ENCODE peak calls at places on chromosomes 2 and 18, in six cellular contexts. Q is IMR-90, F is K562, H is HepG2, X is GM12878, J is SK-N-SH. W is an unnamed sample.

GRCh38 chr2:215479536-215480240 is 43.8 kb upstream of the FN1 start:
- DNase-seq in J (no peak), H (peak; percentile 89), Q (no peak), F (no peak), X (no peak), W (no peak)

GRCh38 chr18:69898241-69898861 is 49.3 kb downstream of the CD226 start:
- DNase-seq in H (peak; percentile 18), F (no peak), X (no peak), J (no peak), Q (no peak), W (no peak)

GRCh38 chr2:29075894-29076700 is 1.8 kb upstream of the PCARE start:
- DNase-seq in F (no peak), J (peak; percentile 81), H (no peak), Q (peak; percentile 44), X (no peak), W (no peak)

GRCh38 chr18:63725682-63726480 is 23.1 kb downstream of the SERPINB11 start:
- DNase-seq in Q (no peak), X (no peak), F (no peak), H (no peak), J (no peak), W (no peak)

GRCh38 chr2:241036397-241036963 is 38.1 kb downstream of the SNED1 start:
- DNase-seq in X (peak; percentile 44), H (peak; percentile 20), J (no peak), Q (no peak), F (peak; percentile 62), W (no peak)

GRCh38 chr2:5140367-5140766 is 551.8 kb upstream of the SOX11 start:
- DNase-seq in F (no peak), H (no peak), Q (no peak), J (no peak), X (no peak), W (no peak)

GRCh38 chr2:29688429-29688828 is 233.0 kb downstream of the ALK start:
- DNase-seq in X (no peak), J (no peak), F (no peak), H (no peak), Q (no peak), W (no peak)

GRCh38 chr2:183124222-183124956 is at the start of gene NUP35:
- DNase-seq in J (peak; percentile 78), F (peak; percentile 80), Q (peak; percentile 90), X (peak; percentile 65), H (peak; percentile 93), W (peak; percentile 56)

GRCh38 chr2:205461678-205462665 is 220.3 kb upstream of the NRP2 start:
- DNase-seq in X (no peak), J (no peak), Q (peak; percentile 19), H (no peak), F (no peak), W (no peak)

GRCh38 chr2:29009711-29010677 is 28.9 kb downstream of the TOGARAM2 start:
- DNase-seq in J (no peak), Q (no peak), X (no peak), F (no peak), H (no peak), W (no peak)

GRCh38 chr2:224023188-224023587 is 15.9 kb downstream of the SERPINE2 start:
- DNase-seq in H (peak; percentile 76), F (no peak), J (no peak), X (no peak), Q (peak; percentile 76), W (peak; percentile 40)

GRCh38 chr2:3595985-3596384 is 1.1 kb downstream of the COLEC11 start:
- DNase-seq in H (no peak), Q (no peak), J (peak; percentile 55), X (no peak), F (peak; percentile 29), W (no peak)

GRCh38 chr2:3430211-3430610 is 50.7 kb downstream of the TRAPPC12 start:
- DNase-seq in Q (peak; percentile 28), J (no peak), H (no peak), F (no peak), X (no peak), W (no peak)

GRCh38 chr2:54897420-54898310 is 152.6 kb downstream of the RTN4 start:
- DNase-seq in F (no peak), X (no peak), H (no peak), Q (no peak), J (no peak), W (no peak)

GRCh38 chr18:2826581-2826980 is 20.2 kb upstream of the EMILIN2 start:
- DNase-seq in J (no peak), F (no peak), X (no peak), H (no peak), Q (no peak), W (no peak)
- TF ChIP-seq SMC3 in J (no peak), F (no peak), X (no peak), H (no peak), Q (no peak), W (no peak)

DNA sequence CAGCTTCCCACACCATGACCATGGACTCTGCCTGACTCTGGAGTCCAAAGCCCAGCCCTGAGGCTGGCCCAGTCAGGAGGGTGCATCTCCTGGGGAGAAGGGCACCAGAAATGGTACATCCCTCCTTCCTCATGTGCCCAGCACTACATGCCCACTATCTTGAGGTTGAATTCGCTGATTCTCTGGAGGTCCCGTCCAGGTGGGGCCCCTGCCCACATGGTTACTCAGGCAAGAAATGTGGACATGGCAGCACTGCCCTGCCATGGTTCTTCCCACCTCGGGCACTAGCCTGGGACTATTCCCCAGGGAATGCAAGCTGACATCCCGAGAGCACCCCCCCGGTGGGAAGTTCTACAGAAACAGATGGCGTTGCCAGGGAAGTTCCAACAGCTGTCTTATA is 15.3 kb upstream of the HES6 start:
- DNase-seq in F (no peak), Q (no peak), H (no peak), X (no peak), J (no peak), W (no peak)
- TF ChIP-seq SMC3 in F (no peak), Q (no peak), H (no peak), X (no peak), J (no peak), W (no peak)

GRCh38 chr2:47601518-47602015 is 181.4 kb upstream of the MSH6 start:
- DNase-seq in F (no peak), Q (no peak), X (no peak), J (no peak), H (no peak), W (no peak)
- TF ChIP-seq SMC3 in F (no peak), Q (no peak), X (no peak), J (no peak), H (no peak), W (no peak)

GRCh38 chr2:79947751-79948150 is 356.8 kb downstream of the LRRTM1 start:
- DNase-seq in X (no peak), H (no peak), Q (no peak), F (no peak), J (no peak), W (no peak)

GRCh38 chr2:79952561-79952960 is 352.0 kb downstream of the LRRTM1 start:
- DNase-seq in H (no peak), X (no peak), Q (peak; percentile 51), F (no peak), J (no peak), W (no peak)
- TF ChIP-seq SMC3 in H (no peak), X (no peak), Q (no peak), F (no peak), J (no peak), W (no peak)

GRCh38 chr2:141392517-141393213 is 738.2 kb downstream of the LRP1B start:
- DNase-seq in F (no peak), J (no peak), X (no peak), Q (peak; percentile 88), H (peak; percentile 42), W (peak; percentile 10)

DNA sequence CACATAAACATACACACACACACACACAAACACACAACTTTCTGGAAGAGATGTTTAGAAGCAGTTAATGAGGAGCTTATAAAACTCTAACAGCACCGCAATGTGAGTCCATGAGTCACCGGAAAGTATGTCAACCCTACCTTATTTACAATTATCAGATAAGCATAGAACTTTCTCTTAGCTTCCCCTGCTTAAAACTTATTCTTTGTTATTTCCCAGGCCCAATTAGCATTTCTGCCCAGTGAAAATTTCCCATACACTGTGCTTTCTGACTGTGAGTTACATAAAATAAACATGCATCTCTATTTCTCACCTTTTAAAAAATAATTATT is 737.6 kb downstream of the LRP1B start:
- DNase-seq in X (no peak), Q (peak; percentile 75), H (no peak), F (no peak), J (no peak), W (peak; percentile 32)
- TF ChIP-seq SMC3 in X (no peak), Q (no peak), H (no peak), F (no peak), J (no peak), W (no peak)

DNA sequence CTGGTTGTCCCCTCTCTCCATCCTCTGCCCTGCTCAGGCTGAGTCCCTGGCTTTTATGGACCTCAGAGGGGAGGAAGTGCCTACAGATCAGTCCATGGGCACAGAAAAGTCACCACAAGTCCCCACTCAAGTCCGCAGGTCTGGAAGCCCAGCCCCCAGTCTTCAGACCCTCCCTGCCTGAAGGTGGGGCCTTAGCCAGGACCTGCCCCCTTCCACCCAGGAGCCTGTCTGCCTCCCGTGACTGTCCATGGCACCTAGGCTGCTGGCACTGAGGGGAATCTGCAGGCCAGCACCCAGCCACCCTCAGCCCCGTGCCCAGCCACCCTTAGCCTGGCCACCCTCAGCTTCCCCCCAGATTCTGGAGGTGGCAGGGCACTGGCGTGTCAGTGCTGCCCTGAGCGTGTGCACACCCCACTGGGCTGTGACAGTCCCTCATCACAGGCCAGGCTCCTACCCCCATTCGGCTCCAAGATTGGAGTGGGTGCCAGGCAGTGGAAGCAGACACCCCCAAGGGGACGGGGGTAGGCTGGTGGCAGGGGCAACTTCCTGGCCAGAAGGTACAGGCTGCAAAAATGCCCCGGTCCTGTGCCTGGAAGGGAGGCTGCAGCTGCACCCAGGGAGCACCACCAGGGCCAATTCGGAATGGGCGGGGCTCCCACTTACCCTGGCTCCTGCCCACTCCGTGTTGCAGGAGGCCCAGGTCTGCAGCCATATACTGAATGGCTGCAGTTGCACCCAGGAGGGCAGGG is 154.7 kb upstream of the RMP24 start:
- DNase-seq in J (peak; percentile 8), F (no peak), H (no peak), Q (no peak), X (no peak), W (no peak)
- TF ChIP-seq SMC3 in J (no peak), F (no peak), H (no peak), Q (no peak), X (no peak), W (no peak)

GRCh38 chr2:45275235-45275805 is 266.1 kb upstream of the SIX2 start:
- DNase-seq in F (no peak), Q (peak; percentile 57), H (peak; percentile 82), X (no peak), J (no peak), W (no peak)

GRCh38 chr2:45278345-45279078 is 269.3 kb upstream of the SIX2 start:
- DNase-seq in J (no peak), F (no peak), X (no peak), H (no peak), Q (peak; percentile 34), W (no peak)

GRCh38 chr2:45279356-45279755 is 270.1 kb upstream of the SIX2 start:
- DNase-seq in F (no peak), X (no peak), H (no peak), J (no peak), Q (peak; percentile 55), W (no peak)

GRCh38 chr2:45275806-45276205 is 266.6 kb upstream of the SIX2 start:
- DNase-seq in F (no peak), Q (no peak), H (no peak), X (no peak), J (no peak), W (no peak)

DNA sequence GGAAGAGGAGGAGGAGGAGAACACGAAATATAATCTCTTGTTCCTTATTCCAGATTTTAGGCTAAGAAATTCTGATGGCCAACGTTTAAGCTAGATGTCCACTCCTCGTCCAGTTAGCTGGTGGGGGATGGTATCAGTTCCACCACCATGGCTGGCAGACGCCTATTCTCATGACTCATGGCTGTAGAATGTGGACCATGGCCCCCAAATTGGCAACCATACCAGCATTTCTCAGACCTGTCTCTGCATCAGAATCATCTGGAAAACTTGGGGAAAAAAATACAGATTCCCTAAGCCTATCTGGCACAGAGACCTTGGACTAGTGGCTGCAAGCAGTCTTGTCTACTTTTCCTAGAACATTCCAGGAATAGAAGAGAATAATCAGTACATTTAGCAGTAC is 267.7 kb upstream of the SIX2 start:
- DNase-seq in J (no peak), F (no peak), H (peak; percentile 70), X (no peak), Q (no peak), W (peak; percentile 47)
- TF ChIP-seq SMC3 in J (no peak), F (no peak), H (no peak), X (no peak), Q (no peak), W (no peak)